ENCODE peak calls at places on chromosome 6, in nine cellular contexts. T is NCI-H345; P is C1 segment of cervical spinal cord; S is amniotic stem cell; G is GDM1; N is cardiac septum; X is stimulated activated CD4-positive, alpha-beta T cell treated with anti-CD3 and anti-CD28 coated beads, Interleukin-2, amount 100 ng/mL, for 48 hours; V is GM20000; M is osteocyte. C is an unnamed sample.

GRCh38 chr6:129491436-129491835 is 218.5 kb downstream of the ARHGAP18 start:
- DNase-seq in N (no peak), P (no peak), S (no peak), T (no peak), V (no peak), G (no peak), M (no peak), X (no peak), C (no peak)

GRCh38 chr6:33621396-33622388 is 570 bp downstream of the ITPR3 start:
- DNase-seq in V (peak; percentile 67), G (no peak), N (no peak), S (no peak), M (no peak), X (peak; percentile 24), P (no peak), T (peak; percentile 56), C (no peak)

GRCh38 chr6:111600154-111600553 is 5.5 kb downstream of the TRAF3IP2 start:
- DNase-seq in V (no peak), N (no peak), X (no peak), M (no peak), S (no peak), T (no peak), G (no peak), P (no peak), C (no peak)

GRCh38 chr6:6645266-6645917 is 56.9 kb downstream of the LY86 start:
- DNase-seq in V (no peak), X (no peak), M (no peak), S (no peak), N (no peak), G (no peak), T (no peak), P (no peak), C (no peak)

GRCh38 chr6:77548662-77549366 is 85.5 kb upstream of the HTR1B start:
- DNase-seq in M (no peak), S (no peak), P (no peak), X (no peak), V (no peak), N (no peak), T (no peak), G (no peak), C (no peak)

GRCh38 chr6:144335914-144336313 is 50.8 kb downstream of the UTRN start:
- DNase-seq in P (no peak), X (no peak), M (no peak), T (no peak), G (no peak), S (no peak), V (no peak), N (no peak), C (no peak)

GRCh38 chr6:142174681-142175080 is 27.6 kb downstream of the VTA1 start:
- DNase-seq in M (no peak), G (no peak), V (no peak), X (no peak), P (no peak), N (no peak), T (no peak), S (no peak), C (no peak)

GRCh38 chr6:96837138-96837971 is at the start of gene GPR63:
- DNase-seq in P (no peak), M (no peak), V (peak; percentile 93), G (peak; percentile 20), T (peak; percentile 77), X (peak; percentile 58), S (peak; percentile 25), N (peak; percentile 79), C (peak; percentile 46)

GRCh38 chr6:6676910-6677441 is 88.5 kb downstream of the LY86 start:
- DNase-seq in T (peak; percentile 42), N (no peak), V (peak; percentile 65), G (peak; percentile 70), P (peak; percentile 62), M (peak; percentile 90), X (peak; percentile 84), S (peak; percentile 7), C (peak; percentile 42)

GRCh38 chr6:37507690-37508421 is 8.2 kb upstream of the CCDC167 start:
- DNase-seq in X (no peak), P (no peak), M (no peak), T (no peak), V (no peak), G (no peak), S (no peak), N (no peak), C (no peak)

GRCh38 chr6:90000864-90001731 is 106.8 kb downstream of the GJA10 start:
- DNase-seq in V (no peak), M (no peak), N (no peak), X (peak; percentile 40), G (no peak), T (peak; percentile 66), P (no peak), S (no peak), C (no peak)

GRCh38 chr6:133837801-133838349 is 51.0 kb upstream of the TCF21 start:
- DNase-seq in X (peak; percentile 64), P (peak; percentile 1), G (no peak), M (peak; percentile 87), S (peak; percentile 17), V (peak; percentile 50), T (peak; percentile 35), N (no peak), C (no peak)

GRCh38 chr6:14274552-14275492 is 157.2 kb downstream of the CD83 start:
- DNase-seq in T (no peak), N (no peak), G (no peak), P (no peak), X (no peak), V (no peak), M (peak; percentile 27), S (no peak), C (no peak)

GRCh38 chr6:28425942-28426541 is 17.2 kb downstream of the ZSCAN23 start:
- DNase-seq in P (no peak), M (no peak), S (no peak), N (no peak), G (no peak), T (no peak), V (no peak), X (no peak), C (no peak)

GRCh38 chr6:73169111-73169510 is 56.2 kb downstream of the KHDC1L start:
- DNase-seq in S (no peak), T (no peak), P (no peak), X (no peak), G (no peak), M (no peak), V (no peak), N (no peak), C (no peak)

C was measured in GM12864.